ENCODE peak calls at places on chromosomes 11 and 22, in six cellular contexts. One of them, this sample, is unnamed.

GRCh38 chr11:79167510-79168188 is 273.2 kb downstream of the TENM4 start:
- ATAC-seq in K562: no peak
- ATAC-seq in HepG2: no peak
- ATAC-seq in A549: no peak
- ATAC-seq in upper lobe of left lung: no peak
- ATAC-seq in GM12878: no peak
- ATAC-seq in this sample: no peak

GRCh38 chr22:22403771-22404170 is 104.8 kb downstream of the ZNF280B start:
- ATAC-seq in K562: peak
- ATAC-seq in HepG2: peak
- ATAC-seq in A549: peak
- ATAC-seq in upper lobe of left lung: no peak
- ATAC-seq in GM12878: peak
- ATAC-seq in this sample: no peak

GRCh38 chr22:36125434-36125833 is 35.1 kb downstream of the APOL3 start:
- ATAC-seq in K562: no peak
- ATAC-seq in HepG2: peak
- ATAC-seq in A549: no peak
- ATAC-seq in upper lobe of left lung: no peak
- ATAC-seq in GM12878: no peak
- ATAC-seq in this sample: no peak

GRCh38 chr22:40138866-40139265 is 38.9 kb upstream of the TNRC6B start:
- ATAC-seq in K562: no peak
- ATAC-seq in HepG2: no peak
- ATAC-seq in A549: no peak
- ATAC-seq in upper lobe of left lung: no peak
- ATAC-seq in GM12878: no peak
- ATAC-seq in this sample: no peak

GRCh38 chr11:104964247-104964646 is 4.1 kb downstream of the CASP4 start:
- ATAC-seq in K562: no peak
- ATAC-seq in HepG2: no peak
- ATAC-seq in A549: no peak
- ATAC-seq in upper lobe of left lung: no peak
- ATAC-seq in GM12878: no peak
- ATAC-seq in this sample: no peak

GRCh38 chr11:73375830-73376167 is 400 bp upstream of the RELT start:
- ATAC-seq in K562: no peak
- ATAC-seq in HepG2: peak
- ATAC-seq in A549: peak
- ATAC-seq in upper lobe of left lung: no peak
- ATAC-seq in GM12878: no peak
- ATAC-seq in this sample: peak

GRCh38 chr11:76210920-76211851 is 4.9 kb upstream of the WNT11 start:
- ATAC-seq in K562: no peak
- ATAC-seq in HepG2: no peak
- ATAC-seq in A549: no peak
- ATAC-seq in upper lobe of left lung: no peak
- ATAC-seq in GM12878: no peak
- ATAC-seq in this sample: no peak

GRCh38 chr11:35478411-35479139 is 46.8 kb downstream of the PAMR1 start:
- ATAC-seq in K562: no peak
- ATAC-seq in HepG2: no peak
- ATAC-seq in A549: no peak
- ATAC-seq in upper lobe of left lung: no peak
- ATAC-seq in GM12878: no peak
- ATAC-seq in this sample: no peak

GRCh38 chr22:23781533-23781932 is 5.2 kb upstream of the SMARCB1 start:
- ATAC-seq in K562: peak
- ATAC-seq in HepG2: peak
- ATAC-seq in A549: peak
- ATAC-seq in upper lobe of left lung: peak
- ATAC-seq in GM12878: no peak
- ATAC-seq in this sample: no peak

GRCh38 chr22:35530700-35531099 is 9.9 kb upstream of the RASD2 start:
- ATAC-seq in K562: no peak
- ATAC-seq in HepG2: no peak
- ATAC-seq in A549: no peak
- ATAC-seq in upper lobe of left lung: no peak
- ATAC-seq in GM12878: no peak
- ATAC-seq in this sample: no peak

GRCh38 chr11:123145220-123145619 is 49.8 kb downstream of the CLMP start:
- ATAC-seq in K562: no peak
- ATAC-seq in HepG2: peak
- ATAC-seq in A549: peak
- ATAC-seq in upper lobe of left lung: peak
- ATAC-seq in GM12878: no peak
- ATAC-seq in this sample: peak

GRCh38 chr11:116976941-116977570 is 121.2 kb downstream of the SIK3 start:
- ATAC-seq in K562: no peak
- ATAC-seq in HepG2: no peak
- ATAC-seq in A549: no peak
- ATAC-seq in upper lobe of left lung: no peak
- ATAC-seq in GM12878: no peak
- ATAC-seq in this sample: no peak

GRCh38 chr11:34278708-34279297 is 79.0 kb downstream of the ABTB2 start:
- ATAC-seq in K562: no peak
- ATAC-seq in HepG2: peak
- ATAC-seq in A549: no peak
- ATAC-seq in upper lobe of left lung: no peak
- ATAC-seq in GM12878: peak
- ATAC-seq in this sample: no peak

GRCh38 chr11:116199182-116199581 is 573.6 kb downstream of the BUD13 start:
- ATAC-seq in K562: no peak
- ATAC-seq in HepG2: peak
- ATAC-seq in A549: no peak
- ATAC-seq in upper lobe of left lung: no peak
- ATAC-seq in GM12878: peak
- ATAC-seq in this sample: no peak

GRCh38 chr11:14643697-14644395 is at the start of gene PDE3B:
- ATAC-seq in K562: peak
- ATAC-seq in HepG2: peak
- ATAC-seq in A549: peak
- ATAC-seq in upper lobe of left lung: peak
- ATAC-seq in GM12878: peak
- ATAC-seq in this sample: peak

GRCh38 chr11:86978247-86978646 is 23.1 kb upstream of the FZD4 start:
- ATAC-seq in K562: no peak
- ATAC-seq in HepG2: no peak
- ATAC-seq in A549: no peak
- ATAC-seq in upper lobe of left lung: peak
- ATAC-seq in GM12878: no peak
- ATAC-seq in this sample: peak

GRCh38 chr11:34209809-34210208 is 104.4 kb downstream of the NAT10 start:
- ATAC-seq in K562: no peak
- ATAC-seq in HepG2: no peak
- ATAC-seq in A549: peak
- ATAC-seq in upper lobe of left lung: no peak
- ATAC-seq in GM12878: no peak
- ATAC-seq in this sample: no peak

DNA sequence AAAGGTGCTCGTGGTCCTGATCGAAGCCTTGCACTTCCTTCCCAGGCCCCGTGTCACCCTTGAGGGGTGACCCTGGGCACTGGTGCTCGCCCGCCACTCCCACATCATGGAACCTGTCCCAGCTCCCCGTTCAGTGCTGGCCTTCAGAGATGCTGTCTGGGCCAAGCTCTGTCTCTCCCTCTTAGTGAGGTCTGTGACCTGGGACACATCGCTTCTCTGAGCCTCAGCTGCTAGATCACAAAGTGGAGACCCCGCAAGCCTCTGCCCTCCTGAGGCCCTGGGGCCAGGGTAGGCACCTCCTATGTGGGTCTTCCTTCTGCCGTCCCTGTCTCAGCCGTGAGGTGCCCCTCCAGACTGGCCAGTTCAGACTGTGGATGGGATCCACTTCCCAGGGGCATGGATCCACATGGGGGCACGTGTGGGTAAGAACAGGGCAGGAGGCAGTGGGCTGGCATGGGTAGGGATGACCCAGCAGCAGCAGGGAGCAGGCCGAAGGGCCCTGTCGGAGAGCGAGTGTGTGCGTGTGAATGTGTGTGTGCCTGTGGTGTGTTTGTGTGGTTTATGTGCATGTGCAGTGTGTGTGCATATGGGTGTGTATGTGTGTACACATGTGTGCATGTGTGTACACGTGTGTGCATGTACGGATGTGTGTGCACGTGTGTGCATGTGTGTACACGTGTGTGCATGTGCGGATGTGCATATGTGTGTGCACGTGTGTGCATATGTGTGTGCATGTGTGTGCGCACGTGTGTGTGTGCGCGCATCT is 1073.7 kb downstream of the BRD1 start:
- ATAC-seq in K562: no peak
- ATAC-seq in HepG2: no peak
- ATAC-seq in A549: no peak
- ATAC-seq in upper lobe of left lung: no peak
- ATAC-seq in GM12878: no peak
- ATAC-seq in this sample: no peak
- TF ChIP-seq EP300 in K562: no peak
- TF ChIP-seq EP300 in HepG2: no peak
- TF ChIP-seq EP300 in A549: no peak
- TF ChIP-seq EP300 in upper lobe of left lung: no peak
- TF ChIP-seq EP300 in GM12878: no peak
- TF ChIP-seq EP300 in this sample: no peak

GRCh38 chr11:46445192-46445591 is 53.6 kb upstream of the CHRM4 start:
- ATAC-seq in K562: peak
- ATAC-seq in HepG2: no peak
- ATAC-seq in A549: no peak
- ATAC-seq in upper lobe of left lung: no peak
- ATAC-seq in GM12878: peak
- ATAC-seq in this sample: no peak
- H3K27ac ChIP-seq in K562: no peak
- H3K27ac ChIP-seq in HepG2: no peak
- H3K27ac ChIP-seq in A549: no peak
- H3K27ac ChIP-seq in upper lobe of left lung: no peak
- H3K27ac ChIP-seq in GM12878: no peak
- H3K27ac ChIP-seq in this sample: no peak

GRCh38 chr22:44145544-44145943 is 35.2 kb upstream of the PARVG start:
- ATAC-seq in K562: no peak
- ATAC-seq in HepG2: no peak
- ATAC-seq in A549: no peak
- ATAC-seq in upper lobe of left lung: no peak
- ATAC-seq in GM12878: no peak
- ATAC-seq in this sample: no peak

GRCh38 chr22:44142421-44143116 is 38.2 kb upstream of the PARVG start:
- ATAC-seq in K562: no peak
- ATAC-seq in HepG2: no peak
- ATAC-seq in A549: no peak
- ATAC-seq in upper lobe of left lung: no peak
- ATAC-seq in GM12878: no peak
- ATAC-seq in this sample: no peak

GRCh38 chr22:44144046-44144569 is 36.6 kb upstream of the PARVG start:
- ATAC-seq in K562: no peak
- ATAC-seq in HepG2: no peak
- ATAC-seq in A549: no peak
- ATAC-seq in upper lobe of left lung: no peak
- ATAC-seq in GM12878: no peak
- ATAC-seq in this sample: no peak

GRCh38 chr22:44143596-44143995 is 37.1 kb upstream of the PARVG start:
- ATAC-seq in K562: no peak
- ATAC-seq in HepG2: no peak
- ATAC-seq in A549: no peak
- ATAC-seq in upper lobe of left lung: no peak
- ATAC-seq in GM12878: no peak
- ATAC-seq in this sample: no peak

GRCh38 chr22:44143117-44143495 is 37.6 kb upstream of the PARVG start:
- ATAC-seq in K562: no peak
- ATAC-seq in HepG2: no peak
- ATAC-seq in A549: no peak
- ATAC-seq in upper lobe of left lung: no peak
- ATAC-seq in GM12878: no peak
- ATAC-seq in this sample: no peak
- TF ChIP-seq EP300 in K562: no peak
- TF ChIP-seq EP300 in HepG2: no peak
- TF ChIP-seq EP300 in A549: no peak
- TF ChIP-seq EP300 in upper lobe of left lung: no peak
- TF ChIP-seq EP300 in GM12878: no peak
- TF ChIP-seq EP300 in this sample: no peak

DNA sequence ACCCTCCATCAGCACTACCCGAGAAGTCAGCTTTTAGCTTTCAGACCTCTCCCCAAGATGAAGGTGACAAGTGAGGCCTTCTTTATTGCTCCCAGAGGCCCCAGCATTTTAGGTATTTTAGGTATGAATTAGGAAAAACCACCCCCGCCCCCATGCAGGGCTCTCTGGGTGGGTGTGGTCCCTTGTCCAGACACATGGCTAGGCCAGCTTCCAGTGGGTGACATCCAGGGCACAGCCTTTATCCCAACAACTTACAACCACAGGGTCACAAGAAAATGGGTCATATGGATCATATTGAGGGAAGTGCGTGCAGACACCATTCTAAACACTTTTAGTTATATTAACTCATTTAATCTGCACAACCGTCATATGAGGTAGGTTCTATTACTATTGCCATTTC is 42.1 kb downstream of the RIBC2 start:
- ATAC-seq in K562: no peak
- ATAC-seq in HepG2: no peak
- ATAC-seq in A549: no peak
- ATAC-seq in upper lobe of left lung: no peak
- ATAC-seq in GM12878: no peak
- ATAC-seq in this sample: no peak
- H3K27ac ChIP-seq in K562: no peak
- H3K27ac ChIP-seq in HepG2: no peak
- H3K27ac ChIP-seq in A549: no peak
- H3K27ac ChIP-seq in upper lobe of left lung: no peak
- H3K27ac ChIP-seq in GM12878: no peak
- H3K27ac ChIP-seq in this sample: no peak

DNA sequence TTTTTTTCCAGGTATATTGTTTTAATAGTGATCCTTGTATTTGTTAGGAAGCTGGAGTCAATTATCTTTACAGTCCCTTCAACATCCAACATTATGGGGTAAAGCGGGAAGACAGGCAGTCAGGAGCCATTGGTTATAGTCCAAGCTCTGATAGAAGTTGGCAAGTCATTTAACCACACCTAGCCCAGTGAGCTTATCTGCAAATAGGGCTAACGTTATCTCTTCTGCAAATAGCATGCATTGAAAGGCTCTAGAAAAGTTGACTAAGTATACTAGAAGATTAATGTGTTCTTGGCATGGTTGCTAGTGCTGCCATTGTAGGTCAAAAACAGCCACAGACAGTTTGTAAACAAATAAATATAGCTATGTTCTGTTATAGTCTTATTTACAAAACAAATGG is 520.7 kb downstream of the OPCML start:
- ATAC-seq in K562: no peak
- ATAC-seq in HepG2: no peak
- ATAC-seq in A549: no peak
- ATAC-seq in upper lobe of left lung: no peak
- ATAC-seq in GM12878: no peak
- ATAC-seq in this sample: no peak
- TF ChIP-seq EP300 in K562: no peak
- TF ChIP-seq EP300 in HepG2: no peak
- TF ChIP-seq EP300 in A549: no peak
- TF ChIP-seq EP300 in upper lobe of left lung: no peak
- TF ChIP-seq EP300 in GM12878: no peak
- TF ChIP-seq EP300 in this sample: no peak

GRCh38 chr11:3103076-3103475 is 45.9 kb upstream of the CARS1 start:
- ATAC-seq in K562: no peak
- ATAC-seq in HepG2: no peak
- ATAC-seq in A549: no peak
- ATAC-seq in upper lobe of left lung: no peak
- ATAC-seq in GM12878: no peak
- ATAC-seq in this sample: no peak
- H3K27ac ChIP-seq in K562: no peak
- H3K27ac ChIP-seq in HepG2: no peak
- H3K27ac ChIP-seq in A549: no peak
- H3K27ac ChIP-seq in upper lobe of left lung: no peak
- H3K27ac ChIP-seq in GM12878: no peak
- H3K27ac ChIP-seq in this sample: no peak

This sample was measured in gastroesophageal sphincter.